ENCODE peak calls at places on chromosomes 6 and 20, in eight cellular contexts. P, Y, V, C, M, S, Z and N are unnamed samples.
A peak's percentile ranks its signal among the peaks of the same experiment; 100 is the strongest.

GRCh38 chr6:41371992-41372525 is 36.7 kb downstream of the NCR2 start:
- DNase-seq in S (peak; percentile 76), M (no peak), P (no peak), C (no peak), V (peak; percentile 16), Z (no peak), Y (no peak), N (no peak)

GRCh38 chr6:72525821-72526550 is 95.9 kb upstream of the KCNQ5 start:
- DNase-seq in M (no peak), P (no peak), Y (no peak), C (no peak), Z (no peak), V (peak; percentile 11), S (no peak), N (peak; percentile 7)

GRCh38 chr6:13432526-13433218 is 54.7 kb downstream of the GFOD1 start:
- DNase-seq in S (no peak), C (no peak), M (no peak), Z (no peak), P (no peak), V (no peak), Y (no peak), N (no peak)

GRCh38 chr20:37539956-37540455 is 12.3 kb upstream of the BLCAP start:
- DNase-seq in C (no peak), V (no peak), P (peak; percentile 6), Y (no peak), S (no peak), Z (no peak), M (no peak), N (no peak)

GRCh38 chr6:56659721-56660373 is 17.2 kb upstream of the DST start:
- DNase-seq in C (no peak), Z (no peak), V (no peak), P (no peak), S (no peak), M (no peak), Y (no peak), N (no peak)

GRCh38 chr6:43702522-43703440 is 15.2 kb upstream of the MRPS18A start:
- DNase-seq in S (peak; percentile 86), P (no peak), Y (peak; percentile 100), V (peak; percentile 96), Z (peak; percentile 93), C (no peak), M (peak; percentile 92), N (peak; percentile 91)

GRCh38 chr6:111604259-111605099 is 1.2 kb downstream of the TRAF3IP2 start:
- DNase-seq in Z (peak; percentile 83), Y (no peak), S (no peak), M (peak; percentile 27), C (no peak), V (peak; percentile 96), P (peak; percentile 51), N (peak; percentile 83)

GRCh38 chr6:20404641-20405032 is 3.0 kb downstream of the E2F3 start:
- DNase-seq in C (peak; percentile 36), S (peak; percentile 61), P (peak; percentile 93), Y (peak; percentile 65), Z (peak; percentile 88), V (peak; percentile 69), M (peak; percentile 55), N (peak; percentile 74)

GRCh38 chr6:88177961-88178464 is 11.9 kb upstream of the CNR1 start:
- DNase-seq in M (no peak), Y (no peak), Z (peak; percentile 5), C (no peak), V (no peak), S (no peak), P (peak; percentile 77), N (no peak)

GRCh38 chr6:123830110-123830509 is 26.4 kb downstream of the NKAIN2 start:
- DNase-seq in P (no peak), Y (no peak), M (no peak), V (no peak), Z (no peak), C (no peak), S (peak; percentile 3), N (no peak)